ENCODE peak calls at places on chromosomes 2 and 18, in nine cellular contexts. M, X, B, L, W, T, K, R and N are unnamed samples.

GRCh38 chr18:76844742-76845477 is 22.6 kb downstream of the ZNF236 start:
- DNase-seq in T (no peak), L (no peak), M (no peak), B (peak; percentile 26), R (no peak), W (no peak), K (no peak), X (no peak), N (no peak)

GRCh38 chr2:23651187-23651983 is 266.4 kb downstream of the KLHL29 start:
- DNase-seq in K (peak; percentile 0), L (peak; percentile 89), B (peak; percentile 93), M (no peak), X (no peak), T (peak; percentile 68), R (peak; percentile 38), W (no peak), N (no peak)

GRCh38 chr2:105554235-105554634 is 155.4 kb upstream of the FHL2 start:
- DNase-seq in W (no peak), B (no peak), X (no peak), K (no peak), L (no peak), T (no peak), M (no peak), R (no peak), N (no peak)

GRCh38 chr18:43965691-43966090 is 688.4 kb upstream of the SYT4 start:
- DNase-seq in M (no peak), X (no peak), T (no peak), L (peak; percentile 14), W (no peak), R (no peak), K (no peak), B (no peak), N (no peak)

GRCh38 chr2:228268756-228269155 is 87.3 kb upstream of the SPHKAP start:
- DNase-seq in R (no peak), W (no peak), T (no peak), K (no peak), M (no peak), B (no peak), L (no peak), X (peak; percentile 9), N (no peak)

GRCh38 chr2:23901966-23902942 is 24.7 kb downstream of the ATAD2B start:
- DNase-seq in T (peak; percentile 66), X (no peak), K (no peak), R (peak; percentile 49), B (peak; percentile 82), L (peak; percentile 76), W (no peak), M (no peak), N (no peak)

GRCh38 chr2:233411162-233411561 is 56.9 kb downstream of the DGKD start:
- DNase-seq in W (no peak), B (no peak), X (no peak), T (no peak), L (no peak), M (no peak), R (no peak), K (no peak), N (no peak)

GRCh38 chr2:187547353-187547979 is 6.8 kb downstream of the TFPI start:
- DNase-seq in B (peak; percentile 98), K (no peak), T (peak; percentile 90), W (no peak), X (no peak), M (no peak), R (peak; percentile 97), L (peak; percentile 88), N (no peak)

GRCh38 chr2:228543117-228543516 is 361.6 kb upstream of the SPHKAP start:
- DNase-seq in L (no peak), T (no peak), B (no peak), M (no peak), X (no peak), W (no peak), R (no peak), K (no peak), N (no peak)

GRCh38 chr18:63155910-63156773 is 163.4 kb downstream of the BCL2 start:
- DNase-seq in R (no peak), W (no peak), M (no peak), L (no peak), K (no peak), T (no peak), B (peak; percentile 51), X (no peak), N (no peak)

GRCh38 chr18:21960189-21960588 is 209.2 kb upstream of the GATA6 start:
- DNase-seq in W (no peak), X (no peak), L (no peak), T (peak; percentile 4), K (no peak), R (no peak), M (peak; percentile 21), B (peak; percentile 36), N (no peak)

GRCh38 chr2:148614332-148615049 is 30.1 kb upstream of the EPC2 start:
- DNase-seq in K (no peak), T (peak; percentile 92), L (peak; percentile 50), B (peak; percentile 97), M (peak; percentile 37), W (no peak), R (no peak), X (no peak), N (no peak)

GRCh38 chr2:204681412-204681811 is 136.1 kb downstream of the PARD3B start:
- DNase-seq in B (peak; percentile 46), L (peak; percentile 18), K (no peak), X (no peak), W (no peak), R (no peak), M (no peak), T (peak; percentile 13), N (no peak)

GRCh38 chr2:200301953-200302628 is 4.4 kb upstream of the SPATS2L start:
- DNase-seq in L (no peak), X (no peak), R (no peak), M (no peak), W (no peak), T (peak; percentile 67), K (no peak), B (no peak), N (no peak)